ENCODE peak calls at places on chromosomes 12 and 14, in four cellular contexts. A is cardiac septum; I is activated naive CD4-positive, alpha-beta T cell; N is stimulated activated CD8-positive, alpha-beta memory T cell treated with anti-CD3 and anti-CD28 coated beads, Interleukin-12 subunit alpha, Interleukin-12 subunit beta, amount 100 ng/mL, for 4 hours. J is an unnamed sample.

GRCh38 chr12:77591959-77592358 is 238.7 kb upstream of the NAV3 start:
- DNase-seq in I (no peak), A (no peak), N (no peak), J (no peak)

GRCh38 chr12:5333096-5333495 is 98.8 kb upstream of the NTF3 start:
- DNase-seq in A (no peak), I (no peak), N (no peak), J (no peak)

GRCh38 chr12:48017921-48018617 is 13.8 kb upstream of the COL2A1 start:
- DNase-seq in A (no peak), N (no peak), I (no peak), J (no peak)

GRCh38 chr12:52332381-52332780 is 11.2 kb upstream of the KRT83 start:
- DNase-seq in N (no peak), I (no peak), A (no peak), J (no peak)

GRCh38 chr14:50772361-50772760 is 58.6 kb downstream of the NIN start:
- DNase-seq in N (no peak), A (no peak), I (no peak), J (no peak)

GRCh38 chr14:94313991-94314655 is 9.0 kb downstream of the SERPINA6 start:
- DNase-seq in N (no peak), A (no peak), I (no peak), J (no peak)

GRCh38 chr12:94134226-94134795 is 14.1 kb upstream of the PLXNC1 start:
- DNase-seq in I (no peak), A (no peak), N (no peak), J (peak)

GRCh38 chr12:74365178-74365964 is 172.3 kb upstream of the ATXN7L3B start:
- DNase-seq in I (no peak), A (no peak), N (no peak), J (no peak)

GRCh38 chr12:58915634-58916033 is 4.7 kb downstream of the LRIG3 start:
- DNase-seq in A (no peak), I (no peak), N (no peak), J (no peak)

GRCh38 chr12:1204581-1205121 is 213.6 kb downstream of the ERC1 start:
- DNase-seq in N (no peak), A (no peak), I (no peak), J (no peak)

GRCh38 chr14:96584199-96584906 is 82.2 kb downstream of the PAPOLA start:
- DNase-seq in I (no peak), A (peak), N (no peak), J (no peak)

GRCh38 chr12:116520801-116521471 is 38.2 kb upstream of the MAP1LC3B2 start:
- DNase-seq in N (no peak), I (no peak), A (no peak), J (no peak)

GRCh38 chr14:59582845-59583509 is 6.4 kb upstream of the CCDC175 start:
- DNase-seq in N (no peak), I (no peak), A (no peak), J (no peak)

GRCh38 chr12:82609234-82609914 is 77.3 kb upstream of the TMTC2 start:
- DNase-seq in I (no peak), A (no peak), N (no peak), J (no peak)

GRCh38 chr12:47770086-47770726 is 2.8 kb upstream of the SLC48A1 start:
- DNase-seq in A (no peak), I (no peak), N (no peak), J (peak)

GRCh38 chr14:103520657-103521437 is 1.8 kb downstream of the CKB start:
- DNase-seq in N (peak), I (peak), A (peak), J (peak)

GRCh38 chr14:69629225-69630127 is 18.1 kb downstream of the SUSD6 start:
- DNase-seq in N (no peak), A (no peak), I (no peak), J (no peak)

GRCh38 chr12:12801649-12802048 is 11.5 kb upstream of the DDX47 start:
- DNase-seq in A (no peak), N (no peak), I (no peak), J (no peak)

GRCh38 chr12:123491056-123491455 is 33.1 kb downstream of the SNRNP35 start:
- DNase-seq in I (no peak), N (no peak), A (no peak), J (no peak)

GRCh38 chr12:119683816-119684215 is 15.9 kb downstream of the PRKAB1 start:
- DNase-seq in N (no peak), A (no peak), I (no peak), J (no peak)

GRCh38 chr12:91562476-91562875 is 379.9 kb upstream of the DCN start:
- DNase-seq in I (no peak), A (no peak), N (no peak), J (no peak)

GRCh38 chr14:24398298-24398942 is 383 bp upstream of the NYNRIN start:
- DNase-seq in N (no peak), I (no peak), A (no peak), J (no peak)

GRCh38 chr14:76720382-76720813 is 40.9 kb upstream of the VASH1 start:
- DNase-seq in A (peak), N (no peak), I (no peak), J (no peak)

GRCh38 chr12:6172086-6172485 is 28.1 kb upstream of the CD9 start:
- DNase-seq in I (no peak), A (no peak), N (no peak), J (no peak)

GRCh38 chr12:89622115-89622514 is 86.5 kb downstream of the ATP2B1 start:
- DNase-seq in A (no peak), N (no peak), I (no peak), J (peak)

GRCh38 chr12:50287271-50287670 is 4.0 kb upstream of the LIMA1 start:
- DNase-seq in A (no peak), N (no peak), I (no peak), J (no peak)

J was measured in NCI-H226.